ENCODE peak calls at places on chromosomes 12 and 14, in ten cellular contexts. One of them, this sample, is unnamed.

GRCh38 chr12:49936895-49937294 is 13.6 kb upstream of the AQP2 start:
- DNase-seq in adrenal gland: no peak
- DNase-seq in H54: no peak
- DNase-seq in NCI-H1105: no peak
- DNase-seq in right cardiac atrium: no peak
- DNase-seq in cardiac septum: no peak
- DNase-seq in head of caudate nucleus: no peak
- DNase-seq in stimulated activated CD4-positive, alpha-beta T cell treated with anti-CD3 and anti-CD28 coated beads, Interleukin-1b, Interleukin-23, amount 100 ng/mL, for 1 hour: no peak
- DNase-seq in posterior cingulate gyrus: no peak
- DNase-seq in M059J: no peak
- DNase-seq in this sample: no peak

GRCh38 chr12:100326208-100326607 is 30.7 kb upstream of the SLC17A8 start:
- DNase-seq in NCI-H1105: no peak
- DNase-seq in cardiac septum: no peak
- DNase-seq in head of caudate nucleus: no peak
- DNase-seq in posterior cingulate gyrus: no peak
- DNase-seq in M059J: no peak
- DNase-seq in adrenal gland: no peak
- DNase-seq in H54: no peak
- DNase-seq in stimulated activated CD4-positive, alpha-beta T cell treated with anti-CD3 and anti-CD28 coated beads, Interleukin-1b, Interleukin-23, amount 100 ng/mL, for 1 hour: no peak
- DNase-seq in right cardiac atrium: no peak
- DNase-seq in this sample: no peak

GRCh38 chr14:20723458-20723857 is 22.2 kb upstream of the EDDM3A start:
- DNase-seq in adrenal gland: no peak
- DNase-seq in M059J: no peak
- DNase-seq in H54: no peak
- DNase-seq in posterior cingulate gyrus: no peak
- DNase-seq in head of caudate nucleus: no peak
- DNase-seq in right cardiac atrium: peak; percentile 54
- DNase-seq in cardiac septum: no peak
- DNase-seq in stimulated activated CD4-positive, alpha-beta T cell treated with anti-CD3 and anti-CD28 coated beads, Interleukin-1b, Interleukin-23, amount 100 ng/mL, for 1 hour: no peak
- DNase-seq in NCI-H1105: no peak
- DNase-seq in this sample: no peak

GRCh38 chr12:54428050-54429013 is 9.3 kb upstream of the ITGA5 start:
- DNase-seq in NCI-H1105: no peak
- DNase-seq in right cardiac atrium: peak; percentile 67
- DNase-seq in H54: peak; percentile 70
- DNase-seq in cardiac septum: no peak
- DNase-seq in adrenal gland: no peak
- DNase-seq in head of caudate nucleus: no peak
- DNase-seq in stimulated activated CD4-positive, alpha-beta T cell treated with anti-CD3 and anti-CD28 coated beads, Interleukin-1b, Interleukin-23, amount 100 ng/mL, for 1 hour: no peak
- DNase-seq in posterior cingulate gyrus: no peak
- DNase-seq in M059J: peak; percentile 97
- DNase-seq in this sample: peak; percentile 41

GRCh38 chr14:91985008-91985407 is 37.5 kb upstream of the FBLN5 start:
- DNase-seq in NCI-H1105: no peak
- DNase-seq in H54: no peak
- DNase-seq in posterior cingulate gyrus: no peak
- DNase-seq in stimulated activated CD4-positive, alpha-beta T cell treated with anti-CD3 and anti-CD28 coated beads, Interleukin-1b, Interleukin-23, amount 100 ng/mL, for 1 hour: no peak
- DNase-seq in adrenal gland: no peak
- DNase-seq in M059J: no peak
- DNase-seq in head of caudate nucleus: no peak
- DNase-seq in right cardiac atrium: no peak
- DNase-seq in cardiac septum: no peak
- DNase-seq in this sample: no peak

GRCh38 chr14:90760591-90761316 is 55.5 kb downstream of the TTC7B start:
- DNase-seq in adrenal gland: no peak
- DNase-seq in H54: peak; percentile 45
- DNase-seq in head of caudate nucleus: no peak
- DNase-seq in NCI-H1105: peak; percentile 22
- DNase-seq in cardiac septum: no peak
- DNase-seq in M059J: peak; percentile 32
- DNase-seq in posterior cingulate gyrus: no peak
- DNase-seq in stimulated activated CD4-positive, alpha-beta T cell treated with anti-CD3 and anti-CD28 coated beads, Interleukin-1b, Interleukin-23, amount 100 ng/mL, for 1 hour: no peak
- DNase-seq in right cardiac atrium: no peak
- DNase-seq in this sample: no peak

GRCh38 chr14:51382506-51382905 is 142.5 kb downstream of the TMX1 start:
- DNase-seq in cardiac septum: no peak
- DNase-seq in H54: no peak
- DNase-seq in stimulated activated CD4-positive, alpha-beta T cell treated with anti-CD3 and anti-CD28 coated beads, Interleukin-1b, Interleukin-23, amount 100 ng/mL, for 1 hour: no peak
- DNase-seq in right cardiac atrium: no peak
- DNase-seq in M059J: peak; percentile 22
- DNase-seq in adrenal gland: no peak
- DNase-seq in NCI-H1105: no peak
- DNase-seq in posterior cingulate gyrus: no peak
- DNase-seq in head of caudate nucleus: no peak
- DNase-seq in this sample: no peak

GRCh38 chr12:109731806-109732205 is 18.2 kb downstream of the FAM222A start:
- DNase-seq in posterior cingulate gyrus: no peak
- DNase-seq in H54: no peak
- DNase-seq in NCI-H1105: no peak
- DNase-seq in adrenal gland: peak; percentile 10
- DNase-seq in stimulated activated CD4-positive, alpha-beta T cell treated with anti-CD3 and anti-CD28 coated beads, Interleukin-1b, Interleukin-23, amount 100 ng/mL, for 1 hour: no peak
- DNase-seq in head of caudate nucleus: peak; percentile 8
- DNase-seq in M059J: no peak
- DNase-seq in cardiac septum: peak; percentile 55
- DNase-seq in right cardiac atrium: no peak
- DNase-seq in this sample: no peak

GRCh38 chr14:95319312-95320075 is at the start of gene CLMN:
- DNase-seq in NCI-H1105: peak; percentile 65
- DNase-seq in H54: peak; percentile 67
- DNase-seq in posterior cingulate gyrus: peak; percentile 80
- DNase-seq in stimulated activated CD4-positive, alpha-beta T cell treated with anti-CD3 and anti-CD28 coated beads, Interleukin-1b, Interleukin-23, amount 100 ng/mL, for 1 hour: no peak
- DNase-seq in right cardiac atrium: peak; percentile 81
- DNase-seq in M059J: no peak
- DNase-seq in head of caudate nucleus: no peak
- DNase-seq in adrenal gland: peak; percentile 40
- DNase-seq in cardiac septum: no peak
- DNase-seq in this sample: no peak

GRCh38 chr14:88168498-88169165 is 154.4 kb downstream of the KCNK10 start:
- DNase-seq in posterior cingulate gyrus: peak; percentile 63
- DNase-seq in H54: peak; percentile 7
- DNase-seq in head of caudate nucleus: no peak
- DNase-seq in NCI-H1105: no peak
- DNase-seq in adrenal gland: peak; percentile 33
- DNase-seq in right cardiac atrium: no peak
- DNase-seq in cardiac septum: no peak
- DNase-seq in M059J: peak; percentile 10
- DNase-seq in stimulated activated CD4-positive, alpha-beta T cell treated with anti-CD3 and anti-CD28 coated beads, Interleukin-1b, Interleukin-23, amount 100 ng/mL, for 1 hour: no peak
- DNase-seq in this sample: no peak

GRCh38 chr12:6084261-6084968 is 40.1 kb downstream of the VWF start:
- DNase-seq in NCI-H1105: no peak
- DNase-seq in adrenal gland: no peak
- DNase-seq in M059J: peak; percentile 90
- DNase-seq in cardiac septum: no peak
- DNase-seq in right cardiac atrium: no peak
- DNase-seq in H54: peak; percentile 46
- DNase-seq in posterior cingulate gyrus: no peak
- DNase-seq in stimulated activated CD4-positive, alpha-beta T cell treated with anti-CD3 and anti-CD28 coated beads, Interleukin-1b, Interleukin-23, amount 100 ng/mL, for 1 hour: no peak
- DNase-seq in head of caudate nucleus: no peak
- DNase-seq in this sample: peak; percentile 29

GRCh38 chr12:19430988-19431387 is 8.3 kb upstream of the AEBP2 start:
- DNase-seq in H54: no peak
- DNase-seq in adrenal gland: no peak
- DNase-seq in right cardiac atrium: no peak
- DNase-seq in M059J: no peak
- DNase-seq in cardiac septum: no peak
- DNase-seq in head of caudate nucleus: no peak
- DNase-seq in posterior cingulate gyrus: no peak
- DNase-seq in stimulated activated CD4-positive, alpha-beta T cell treated with anti-CD3 and anti-CD28 coated beads, Interleukin-1b, Interleukin-23, amount 100 ng/mL, for 1 hour: no peak
- DNase-seq in NCI-H1105: no peak
- DNase-seq in this sample: no peak

GRCh38 chr12:22088886-22089285 is 42.9 kb downstream of the CMAS start:
- DNase-seq in adrenal gland: no peak
- DNase-seq in head of caudate nucleus: no peak
- DNase-seq in cardiac septum: no peak
- DNase-seq in H54: no peak
- DNase-seq in M059J: no peak
- DNase-seq in posterior cingulate gyrus: no peak
- DNase-seq in right cardiac atrium: no peak
- DNase-seq in NCI-H1105: no peak
- DNase-seq in stimulated activated CD4-positive, alpha-beta T cell treated with anti-CD3 and anti-CD28 coated beads, Interleukin-1b, Interleukin-23, amount 100 ng/mL, for 1 hour: no peak
- DNase-seq in this sample: no peak

GRCh38 chr12:50732591-50732990 is 31.3 kb upstream of the ATF1 start:
- DNase-seq in cardiac septum: no peak
- DNase-seq in H54: peak; percentile 74
- DNase-seq in NCI-H1105: no peak
- DNase-seq in head of caudate nucleus: no peak
- DNase-seq in adrenal gland: peak; percentile 43
- DNase-seq in posterior cingulate gyrus: no peak
- DNase-seq in stimulated activated CD4-positive, alpha-beta T cell treated with anti-CD3 and anti-CD28 coated beads, Interleukin-1b, Interleukin-23, amount 100 ng/mL, for 1 hour: no peak
- DNase-seq in M059J: peak; percentile 95
- DNase-seq in right cardiac atrium: no peak
- DNase-seq in this sample: peak; percentile 5

GRCh38 chr14:103480595-103480994 is 42.0 kb downstream of the CKB start:
- DNase-seq in right cardiac atrium: no peak
- DNase-seq in NCI-H1105: no peak
- DNase-seq in M059J: no peak
- DNase-seq in stimulated activated CD4-positive, alpha-beta T cell treated with anti-CD3 and anti-CD28 coated beads, Interleukin-1b, Interleukin-23, amount 100 ng/mL, for 1 hour: no peak
- DNase-seq in H54: no peak
- DNase-seq in posterior cingulate gyrus: no peak
- DNase-seq in cardiac septum: no peak
- DNase-seq in adrenal gland: no peak
- DNase-seq in head of caudate nucleus: no peak
- DNase-seq in this sample: no peak

GRCh38 chr12:57166971-57167371 is 19.6 kb upstream of the LRP1-AS start:
- DNase-seq in M059J: peak; percentile 63
- DNase-seq in posterior cingulate gyrus: peak; percentile 72
- DNase-seq in stimulated activated CD4-positive, alpha-beta T cell treated with anti-CD3 and anti-CD28 coated beads, Interleukin-1b, Interleukin-23, amount 100 ng/mL, for 1 hour: no peak
- DNase-seq in NCI-H1105: no peak
- DNase-seq in H54: peak; percentile 94
- DNase-seq in right cardiac atrium: peak; percentile 34
- DNase-seq in cardiac septum: no peak
- DNase-seq in adrenal gland: no peak
- DNase-seq in head of caudate nucleus: no peak
- DNase-seq in this sample: no peak

GRCh38 chr12:130161261-130162231 is 718 bp upstream of the FZD10 start:
- DNase-seq in right cardiac atrium: peak; percentile 73
- DNase-seq in posterior cingulate gyrus: no peak
- DNase-seq in stimulated activated CD4-positive, alpha-beta T cell treated with anti-CD3 and anti-CD28 coated beads, Interleukin-1b, Interleukin-23, amount 100 ng/mL, for 1 hour: no peak
- DNase-seq in NCI-H1105: peak; percentile 9
- DNase-seq in head of caudate nucleus: no peak
- DNase-seq in M059J: no peak
- DNase-seq in cardiac septum: peak; percentile 71
- DNase-seq in H54: no peak
- DNase-seq in adrenal gland: no peak
- DNase-seq in this sample: no peak

GRCh38 chr12:68880660-68881325 is 52.2 kb downstream of the CPM start:
- DNase-seq in H54: no peak
- DNase-seq in posterior cingulate gyrus: no peak
- DNase-seq in adrenal gland: peak; percentile 54
- DNase-seq in right cardiac atrium: no peak
- DNase-seq in cardiac septum: no peak
- DNase-seq in M059J: no peak
- DNase-seq in stimulated activated CD4-positive, alpha-beta T cell treated with anti-CD3 and anti-CD28 coated beads, Interleukin-1b, Interleukin-23, amount 100 ng/mL, for 1 hour: no peak
- DNase-seq in head of caudate nucleus: no peak
- DNase-seq in NCI-H1105: no peak
- DNase-seq in this sample: no peak

This sample was measured in GOT3.